ENCODE peak calls at places on chromosomes 3 and 15, in seven cellular contexts. L is myocyte; Q is AG08396; A is activated CD4-positive, alpha-beta T cell treated with anti-CD3 and anti-CD28 coated beads, Interleukin-2, amount 50 U/mL, for 4 hours; Z is stimulated activated CD8-positive, alpha-beta memory T cell treated with anti-CD3 and anti-CD28 coated beads, Interleukin-15, amount 100 ng/mL, for 4 hours; M is SW 1271; B is posterior cingulate gyrus. J is an unnamed sample.

GRCh38 chr3:5384557-5384956 is 197.1 kb downstream of the EDEM1 start:
- DNase-seq in B (no peak), Z (no peak), Q (no peak), L (no peak), A (no peak), M (no peak), J (no peak)

GRCh38 chr15:49712846-49713450 is 92.1 kb downstream of the DTWD1 start:
- DNase-seq in L (no peak), M (no peak), Z (no peak), B (no peak), A (no peak), Q (no peak), J (no peak)

GRCh38 chr3:46719044-46719565 is 1.4 kb upstream of the PRSS50 start:
- DNase-seq in M (no peak), A (no peak), B (no peak), L (no peak), Q (no peak), Z (no peak), J (no peak)

GRCh38 chr3:194328080-194328571 is 23.0 kb downstream of the CPN2 start:
- DNase-seq in Q (peak), Z (no peak), B (no peak), L (peak), A (no peak), M (no peak), J (no peak)

GRCh38 chr3:58025824-58026579 is 17.8 kb downstream of the FLNB start:
- DNase-seq in Z (no peak), L (peak), B (no peak), Q (no peak), M (peak), A (no peak), J (no peak)

GRCh38 chr3:167854846-167855245 is 119.3 kb downstream of the SERPINI1 start:
- DNase-seq in Q (no peak), A (no peak), B (no peak), L (no peak), Z (no peak), M (no peak), J (no peak)

GRCh38 chr15:26970712-26971210 is at the start of gene GABRG3:
- DNase-seq in L (no peak), B (peak), A (no peak), Z (no peak), M (no peak), Q (no peak), J (no peak)

GRCh38 chr3:59717679-59718205 is 667.9 kb upstream of the CFAP20DC start:
- DNase-seq in B (no peak), Z (no peak), Q (no peak), M (no peak), A (no peak), L (no peak), J (no peak)

GRCh38 chr15:74365619-74366445 is 1.6 kb downstream of the CYP11A1 start:
- DNase-seq in B (no peak), Z (no peak), Q (peak), L (no peak), A (no peak), M (peak), J (peak)

GRCh38 chr3:75140904-75141615 is 523.1 kb upstream of the FRG2C start:
- DNase-seq in L (no peak), M (no peak), A (no peak), Z (no peak), B (no peak), Q (no peak), J (no peak)

GRCh38 chr3:15206662-15207576 is 873 bp downstream of the CAPN7 start:
- DNase-seq in Q (peak), Z (no peak), B (no peak), A (peak), M (no peak), L (peak), J (peak)

GRCh38 chr3:32454111-32454510 is 48.5 kb downstream of the CMTM6 start:
- DNase-seq in A (no peak), Z (no peak), L (no peak), B (no peak), Q (no peak), M (no peak), J (no peak)

GRCh38 chr15:57947781-57948180 is 117.7 kb downstream of the ALDH1A2 start:
- DNase-seq in M (no peak), B (no peak), L (no peak), Z (no peak), Q (no peak), A (no peak), J (peak)

GRCh38 chr15:93088200-93088980 is 621 bp downstream of the RGMA start:
- DNase-seq in B (no peak), M (peak), Z (no peak), Q (peak), A (no peak), L (no peak), J (no peak)

GRCh38 chr3:71201939-71202338 is 381.6 kb downstream of the FOXP1 start:
- DNase-seq in M (no peak), Z (no peak), A (no peak), L (peak), B (peak), Q (peak), J (peak)

GRCh38 chr15:27412413-27412812 is 441.4 kb downstream of the GABRG3 start:
- DNase-seq in A (no peak), B (no peak), Q (no peak), Z (no peak), L (no peak), M (no peak), J (no peak)

GRCh38 chr3:54185740-54186139 is 63.4 kb downstream of the CACNA2D3 start:
- DNase-seq in M (no peak), Z (no peak), L (no peak), B (no peak), A (no peak), Q (no peak), J (no peak)

GRCh38 chr3:62169871-62170660 is 203.3 kb downstream of the FEZF2 start:
- DNase-seq in A (no peak), B (no peak), L (no peak), Z (no peak), Q (no peak), M (no peak), J (no peak)

GRCh38 chr3:23987376-23987775 is 42.3 kb downstream of the NR1D2 start:
- DNase-seq in M (no peak), L (no peak), B (no peak), Q (no peak), Z (no peak), A (no peak), J (no peak)

J was measured in foreskin fibroblast.